ENCODE peak calls at places on chromosomes 3 and 15, in eight cellular contexts. H is GF-D8; F is stimulated activated CD8-positive, alpha-beta memory T cell treated with anti-CD3 and anti-CD28 coated beads, Interleukin-7, amount 100 ng/mL, for 1 hour; U is GM06990; A is ureter; Q is K562; K is epithelial cell of proximal tubule; C is activated T-helper 2 cell treated with anti-CD3 and anti-CD28 coated beads, Interferon-gamma antibody, Interleukin-2, Interleukin-4, amounts not matched to agents 10 μg/mL and 5 μg/mL and 100 μg/mL, durations not matched to agents 14 hours and 24 hours and 36 hours. X is an unnamed sample.
A peak's percentile ranks its signal among the peaks of the same experiment; 100 is the strongest.

GRCh38 chr3:65551945-65552344 is 486.8 kb downstream of the MAGI1 start:
- DNase-seq in C (no peak), K (no peak), U (no peak), A (no peak), Q (no peak), H (no peak), F (no peak), X (no peak)

GRCh38 chr3:119676020-119676419 is 1.2 kb downstream of the COX17 start:
- DNase-seq in F (no peak), U (no peak), Q (no peak), A (no peak), H (no peak), K (no peak), C (no peak), X (no peak)

GRCh38 chr15:25250906-25251622 is 187.8 kb downstream of the UBE3A start:
- DNase-seq in H (no peak), K (no peak), F (no peak), A (no peak), Q (no peak), U (no peak), C (no peak), X (no peak)

GRCh38 chr3:99808163-99808794 is 9.4 kb upstream of the CMSS1 start:
- DNase-seq in H (peak; percentile 4), A (no peak), U (no peak), Q (peak; percentile 49), C (no peak), K (no peak), F (no peak), X (peak; percentile 9)

GRCh38 chr15:70152070-70152480 is 54.4 kb upstream of the TLE3 start:
- DNase-seq in H (peak; percentile 86), K (no peak), C (no peak), U (no peak), Q (no peak), A (no peak), F (no peak), X (peak; percentile 55)

GRCh38 chr3:33858131-33858530 is 59.7 kb downstream of the PDCD6IP start:
- DNase-seq in C (no peak), K (no peak), F (no peak), U (no peak), H (no peak), A (no peak), Q (no peak), X (no peak)

GRCh38 chr15:27744651-27745050 is 354.5 kb downstream of the OCA2 start:
- DNase-seq in C (no peak), F (no peak), U (no peak), H (no peak), Q (no peak), K (no peak), A (no peak), X (no peak)

GRCh38 chr15:52124270-52124878 is 11.8 kb upstream of the BCL2L10 start:
- DNase-seq in K (no peak), A (no peak), H (no peak), F (no peak), C (no peak), Q (no peak), U (no peak), X (no peak)

GRCh38 chr3:98557324-98558010 is 25.7 kb downstream of the GPR15 start:
- DNase-seq in F (no peak), Q (no peak), H (no peak), U (no peak), K (no peak), C (peak; percentile 48), A (no peak), X (no peak)

GRCh38 chr3:10945683-10946287 is 46.8 kb upstream of the SLC6A1 start:
- DNase-seq in A (no peak), H (no peak), U (peak; percentile 13), Q (peak; percentile 89), C (peak; percentile 34), K (no peak), F (peak; percentile 24), X (peak; percentile 40)

GRCh38 chr3:131543714-131544113 is 40.9 kb upstream of the MRPL3 start:
- DNase-seq in U (no peak), A (peak; percentile 66), F (no peak), Q (no peak), K (no peak), H (no peak), C (no peak), X (peak; percentile 48)

GRCh38 chr3:57956119-57956832 is 51.9 kb upstream of the FLNB start:
- DNase-seq in C (no peak), H (peak; percentile 38), Q (no peak), K (peak; percentile 80), A (no peak), F (no peak), U (no peak), X (no peak)

GRCh38 chr3:133845127-133845526 is 39.5 kb downstream of the SRPRB start:
- DNase-seq in F (no peak), H (no peak), K (no peak), C (no peak), A (no peak), Q (no peak), U (no peak), X (no peak)

GRCh38 chr15:73647259-73648026 is 14.3 kb upstream of the NPTN start:
- DNase-seq in C (no peak), H (no peak), Q (no peak), K (no peak), U (no peak), F (no peak), A (no peak), X (no peak)

GRCh38 chr3:174858353-174858752 is 781 bp upstream of the NAALADL2 start:
- DNase-seq in F (no peak), C (no peak), U (no peak), Q (no peak), H (no peak), K (peak; percentile 87), A (no peak), X (no peak)

GRCh38 chr3:71902258-71903128 is 117.5 kb upstream of the PROK2 start:
- DNase-seq in Q (no peak), U (no peak), A (no peak), K (no peak), H (no peak), C (no peak), F (no peak), X (no peak)

GRCh38 chr3:50503504-50503903 is at the start of gene CACNA2D2:
- DNase-seq in F (peak; percentile 30), H (no peak), Q (peak; percentile 82), K (no peak), A (peak; percentile 68), U (peak; percentile 18), C (peak; percentile 48), X (peak; percentile 68)

GRCh38 chr3:124787490-124788195 is 57.4 kb downstream of the UMPS start:
- DNase-seq in U (no peak), A (no peak), H (no peak), F (no peak), K (no peak), C (no peak), Q (no peak), X (no peak)

GRCh38 chr15:72722071-72722696 is 36.2 kb downstream of the BBS4 start:
- DNase-seq in H (no peak), A (peak; percentile 48), F (peak; percentile 49), K (peak; percentile 12), Q (peak; percentile 21), C (peak; percentile 54), U (no peak), X (peak; percentile 67)

GRCh38 chr15:89321521-89322410 is 12.9 kb downstream of the POLG start:
- DNase-seq in Q (no peak), K (no peak), U (no peak), A (no peak), H (no peak), C (no peak), F (no peak), X (no peak)

GRCh38 chr3:183818706-183819624 is 6.4 kb downstream of the MAP6D1 start:
- DNase-seq in A (no peak), K (no peak), H (no peak), U (no peak), C (no peak), F (no peak), Q (no peak), X (no peak)

GRCh38 chr3:194318511-194319161 is 32.5 kb downstream of the CPN2 start:
- DNase-seq in K (no peak), F (no peak), C (no peak), U (no peak), H (no peak), A (no peak), Q (no peak), X (no peak)

GRCh38 chr3:30954431-30954830 is 60.0 kb upstream of the GADL1 start:
- DNase-seq in U (no peak), Q (no peak), A (no peak), H (no peak), F (no peak), K (no peak), C (no peak), X (no peak)

GRCh38 chr15:56892651-56893348 is 25.6 kb upstream of the TCF12 start:
- DNase-seq in K (no peak), U (no peak), Q (no peak), F (no peak), H (no peak), A (no peak), C (no peak), X (no peak)

GRCh38 chr15:97522362-97522761 is 438.1 kb upstream of the ARRDC4 start:
- DNase-seq in H (no peak), F (no peak), A (no peak), C (no peak), K (no peak), U (no peak), Q (no peak), X (no peak)

X was measured in prostate gland.